ENCODE peak calls at places on chromosome 18, in ten cellular contexts. M is left lung, T is RWPE1, A is epithelial cell of esophagus, V is coronary artery, L is GM13976, U is kidney, W is AG10803, Q is mammary epithelial cell, K is heart right ventricle. G is an unnamed sample.

GRCh38 chr18:46167971-46168370 is 63.8 kb downstream of the HAUS1 start:
- DNase-seq in M (no peak), T (no peak), A (no peak), V (no peak), L (peak; percentile 72), U (no peak), W (no peak), Q (no peak), K (no peak), G (no peak)

GRCh38 chr18:8730080-8730827 is 24.9 kb downstream of the MTCL1 start:
- DNase-seq in M (no peak), T (peak; percentile 57), A (peak; percentile 71), V (no peak), L (no peak), U (no peak), W (no peak), Q (no peak), K (peak; percentile 63), G (peak; percentile 94)

GRCh38 chr18:10365021-10365420 is 89.4 kb upstream of the APCDD1 start:
- DNase-seq in M (no peak), T (no peak), A (no peak), V (no peak), L (no peak), U (no peak), W (no peak), Q (no peak), K (no peak), G (no peak)

GRCh38 chr18:79943608-79944125 is 7.8 kb downstream of the SLC66A2 start:
- DNase-seq in M (no peak), T (no peak), A (no peak), V (peak; percentile 65), L (no peak), U (peak; percentile 67), W (no peak), Q (no peak), K (no peak), G (no peak)

GRCh38 chr18:5841518-5841917 is 53.8 kb downstream of the TMEM200C start:
- DNase-seq in M (no peak), T (no peak), A (no peak), V (no peak), L (no peak), U (no peak), W (no peak), Q (no peak), K (no peak), G (peak; percentile 1)

GRCh38 chr18:59569321-59569720 is 127.9 kb downstream of the CCBE1 start:
- DNase-seq in M (no peak), T (no peak), A (no peak), V (no peak), L (no peak), U (no peak), W (no peak), Q (no peak), K (no peak), G (no peak)

GRCh38 chr18:74549591-74550104 is 15.3 kb downstream of the CNDP1 start:
- DNase-seq in M (no peak), T (no peak), A (no peak), V (peak; percentile 1), L (no peak), U (no peak), W (no peak), Q (no peak), K (no peak), G (no peak)

GRCh38 chr18:34821669-34822210 is 111.6 kb downstream of the DTNA start:
- DNase-seq in M (no peak), T (no peak), A (no peak), V (no peak), L (no peak), U (no peak), W (no peak), Q (no peak), K (no peak), G (no peak)

GRCh38 chr18:26574958-26575864 is 26.9 kb upstream of the KCTD1 start:
- DNase-seq in M (peak; percentile 85), T (peak; percentile 22), A (peak; percentile 85), V (no peak), L (no peak), U (peak; percentile 80), W (peak; percentile 65), Q (peak; percentile 79), K (peak; percentile 32), G (peak; percentile 55)

GRCh38 chr18:13285874-13286273 is 67.3 kb downstream of the LDLRAD4 start:
- DNase-seq in M (no peak), T (no peak), A (no peak), V (no peak), L (no peak), U (no peak), W (no peak), Q (no peak), K (no peak), G (no peak)

GRCh38 chr18:63741769-63742168 is 33.4 kb upstream of the SERPINB7 start:
- DNase-seq in M (no peak), T (peak; percentile 11), A (peak; percentile 67), V (no peak), L (no peak), U (no peak), W (peak; percentile 61), Q (peak; percentile 40), K (no peak), G (peak; percentile 43)

GRCh38 chr18:23811176-23811575 is 121.9 kb downstream of the LAMA3 start:
- DNase-seq in M (no peak), T (no peak), A (no peak), V (no peak), L (no peak), U (no peak), W (no peak), Q (no peak), K (no peak), G (no peak)
- TF ChIP-seq CTCF in M (no peak), T (no peak), A (no peak), V (no peak), L (no peak), U (no peak), W (no peak), Q (no peak), K (no peak), G (no peak)

GRCh38 chr18:36214811-36215210 is 27.5 kb downstream of the MOCOS start:
- DNase-seq in M (no peak), T (no peak), A (no peak), V (no peak), L (no peak), U (no peak), W (no peak), Q (no peak), K (no peak), G (no peak)

GRCh38 chr18:36212978-36213303 is 25.6 kb downstream of the MOCOS start:
- DNase-seq in M (no peak), T (no peak), A (no peak), V (no peak), L (no peak), U (no peak), W (no peak), Q (no peak), K (no peak), G (no peak)

GRCh38 chr18:36211612-36212065 is 24.3 kb downstream of the MOCOS start:
- DNase-seq in M (no peak), T (no peak), A (peak; percentile 56), V (no peak), L (no peak), U (no peak), W (peak; percentile 29), Q (peak; percentile 82), K (no peak), G (peak; percentile 27)

GRCh38 chr18:36215577-36215976 is 28.3 kb downstream of the MOCOS start:
- DNase-seq in M (no peak), T (no peak), A (no peak), V (peak; percentile 58), L (no peak), U (no peak), W (no peak), Q (no peak), K (no peak), G (no peak)

GRCh38 chr18:36212301-36212977 is 25.1 kb downstream of the MOCOS start:
- DNase-seq in M (no peak), T (no peak), A (no peak), V (no peak), L (no peak), U (no peak), W (peak; percentile 3), Q (no peak), K (no peak), G (peak; percentile 9)
- TF ChIP-seq CTCF in M (no peak), T (no peak), A (no peak), V (no peak), L (no peak), U (no peak), W (no peak), Q (no peak), K (no peak), G (no peak)

GRCh38 chr18:56715121-56715520 is 64.0 kb downstream of the WDR7 start:
- DNase-seq in M (no peak), T (no peak), A (no peak), V (no peak), L (no peak), U (no peak), W (peak; percentile 4), Q (no peak), K (no peak), G (no peak)

GRCh38 chr18:56712761-56713160 is 61.6 kb downstream of the WDR7 start:
- DNase-seq in M (no peak), T (no peak), A (peak; percentile 4), V (no peak), L (no peak), U (no peak), W (no peak), Q (no peak), K (no peak), G (no peak)

GRCh38 chr18:56711706-56712445 is 60.7 kb downstream of the WDR7 start:
- DNase-seq in M (no peak), T (no peak), A (no peak), V (no peak), L (no peak), U (no peak), W (peak; percentile 67), Q (no peak), K (no peak), G (peak; percentile 55)

GRCh38 chr18:56709463-56709862 is 58.3 kb downstream of the WDR7 start:
- DNase-seq in M (no peak), T (peak; percentile 52), A (peak; percentile 88), V (no peak), L (peak; percentile 54), U (no peak), W (peak; percentile 78), Q (peak; percentile 86), K (no peak), G (peak; percentile 64)
- TF ChIP-seq CTCF in M (no peak), T (peak; percentile 39), A (peak; percentile 41), V (no peak), L (peak; percentile 16), U (peak; percentile 6), W (peak; percentile 35), Q (peak; percentile 50), K (peak; percentile 11), G (peak; percentile 26)

GRCh38 chr18:37701967-37702366 is 136.4 kb upstream of the CELF4 start:
- DNase-seq in M (no peak), T (no peak), A (no peak), V (no peak), L (no peak), U (no peak), W (no peak), Q (peak; percentile 4), K (no peak), G (no peak)

DNA sequence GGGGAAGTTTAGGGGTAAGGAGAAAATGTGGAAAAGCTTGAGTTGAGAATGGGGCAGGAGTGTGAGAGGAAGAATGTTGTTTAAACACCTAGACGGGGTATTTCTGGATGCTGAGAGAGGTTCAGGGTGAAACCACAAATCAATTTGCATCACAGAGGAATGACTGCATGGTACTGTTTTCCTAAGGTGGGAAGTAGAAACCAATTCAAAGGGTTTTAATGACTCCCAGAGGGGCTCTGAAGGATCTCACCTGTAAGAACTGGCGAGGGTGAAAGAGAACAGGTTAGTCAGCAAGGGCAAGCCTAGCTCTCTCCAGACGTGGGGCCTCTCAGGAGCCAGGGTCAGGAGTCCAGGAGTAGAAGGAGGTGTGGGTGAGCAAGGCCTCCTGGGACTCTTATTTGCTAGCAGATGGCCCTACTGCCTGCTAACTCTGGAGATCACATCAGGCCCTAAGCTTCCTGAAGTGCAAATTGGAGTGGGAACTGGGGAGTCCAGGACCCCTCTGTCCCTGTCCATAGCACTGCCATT is 133.0 kb upstream of the CELF4 start:
- DNase-seq in M (no peak), T (no peak), A (no peak), V (no peak), L (no peak), U (no peak), W (no peak), Q (no peak), K (no peak), G (no peak)
- TF ChIP-seq CTCF in M (no peak), T (no peak), A (no peak), V (no peak), L (no peak), U (no peak), W (no peak), Q (no peak), K (no peak), G (no peak)